ENCODE peak calls at places on chromosomes 6 and 20, in seven cellular contexts. C is Peyer's patch, O is uterus, L is IMR-90, U is A549, Q is H54, J is heart left ventricle. T is an unnamed sample.

GRCh38 chr6:37741757-37742400 is 44.2 kb upstream of the MDGA1 start:
- DNase-seq in C (peak; percentile 58), O (no peak), L (no peak), U (peak; percentile 22), Q (no peak), J (no peak), T (peak; percentile 11)

GRCh38 chr6:156720739-156721714 is 56.2 kb upstream of the ARID1B start:
- DNase-seq in C (peak; percentile 74), O (no peak), L (peak; percentile 31), U (peak; percentile 7), Q (no peak), J (peak; percentile 25), T (no peak)

GRCh38 chr20:37956099-37956498 is 53.2 kb downstream of the VSTM2L start:
- DNase-seq in C (no peak), O (no peak), L (peak; percentile 35), U (no peak), Q (no peak), J (no peak), T (no peak)

GRCh38 chr20:9555781-9556180 is 41.4 kb downstream of the LAMP5 start:
- DNase-seq in C (no peak), O (no peak), L (peak; percentile 31), U (peak; percentile 18), Q (no peak), J (no peak), T (no peak)

GRCh38 chr6:127342296-127342945 is 988 bp downstream of the ECHDC1 start:
- DNase-seq in C (no peak), O (no peak), L (peak; percentile 54), U (peak; percentile 3), Q (no peak), J (no peak), T (no peak)

GRCh38 chr6:27545271-27546046 is 72.6 kb upstream of the ZNF184 start:
- DNase-seq in C (no peak), O (no peak), L (peak; percentile 76), U (peak; percentile 93), Q (no peak), J (no peak), T (peak; percentile 81)

GRCh38 chr6:105257350-105257749 is 77.5 kb upstream of the POPDC3 start:
- DNase-seq in C (no peak), O (no peak), L (no peak), U (no peak), Q (no peak), J (no peak), T (no peak)

GRCh38 chr6:135647521-135647920 is 150.0 kb upstream of the AHI1 start:
- DNase-seq in C (no peak), O (no peak), L (no peak), U (no peak), Q (no peak), J (no peak), T (no peak)

GRCh38 chr6:156862711-156863110 is 85.5 kb downstream of the ARID1B start:
- DNase-seq in C (no peak), O (no peak), L (no peak), U (no peak), Q (no peak), J (no peak), T (no peak)

GRCh38 chr20:57188576-57189079 is 77.8 kb downstream of the BMP7 start:
- DNase-seq in C (no peak), O (no peak), L (no peak), U (no peak), Q (no peak), J (no peak), T (no peak)

GRCh38 chr6:33668914-33669313 is 42.6 kb downstream of the UQCC2 start:
- DNase-seq in C (peak; percentile 77), O (no peak), L (no peak), U (peak; percentile 78), Q (no peak), J (no peak), T (no peak)

GRCh38 chr20:53990768-53991472 is 79.5 kb downstream of the BCAS1 start:
- DNase-seq in C (no peak), O (no peak), L (no peak), U (no peak), Q (no peak), J (no peak), T (no peak)

GRCh38 chr6:26240157-26240980 is 124.6 kb upstream of the BTN3A2 start:
- DNase-seq in C (peak; percentile 69), O (peak; percentile 48), L (peak; percentile 93), U (no peak), Q (no peak), J (peak; percentile 69), T (peak; percentile 97)

GRCh38 chr20:58245181-58245891 is 16.9 kb upstream of the ANKRD60 start:
- DNase-seq in C (no peak), O (no peak), L (no peak), U (no peak), Q (no peak), J (no peak), T (no peak)

GRCh38 chr20:24785141-24785924 is 163.7 kb upstream of the CST7 start:
- DNase-seq in C (no peak), O (no peak), L (peak; percentile 35), U (peak; percentile 31), Q (peak; percentile 31), J (no peak), T (no peak)

GRCh38 chr6:169073311-169073710 is 180.3 kb downstream of the THBS2 start:
- DNase-seq in C (no peak), O (no peak), L (peak; percentile 95), U (no peak), Q (no peak), J (no peak), T (no peak)

GRCh38 chr6:107957165-107957908 is 671 bp downstream of the SEC63 start:
- DNase-seq in C (peak; percentile 59), O (peak; percentile 20), L (peak; percentile 77), U (peak; percentile 33), Q (no peak), J (peak; percentile 49), T (peak; percentile 73)

GRCh38 chr6:107956586-107957164 is 1.3 kb downstream of the SEC63 start:
- DNase-seq in C (no peak), O (no peak), L (peak; percentile 65), U (no peak), Q (no peak), J (no peak), T (peak; percentile 47)

GRCh38 chr6:107962723-107963122 is 4.7 kb upstream of the SEC63 start:
- DNase-seq in C (no peak), O (no peak), L (no peak), U (no peak), Q (no peak), J (no peak), T (no peak)

GRCh38 chr6:107957909-107958688 is at the start of gene SEC63:
- DNase-seq in C (peak; percentile 99), O (peak; percentile 98), L (peak; percentile 96), U (peak; percentile 95), Q (peak; percentile 82), J (peak; percentile 98), T (peak; percentile 97)
- TF ChIP-seq POLR2A in C (peak; percentile 93), O (peak; percentile 69), L (peak; percentile 91), U (peak; percentile 73), Q (peak; percentile 92), J (peak; percentile 69), T (peak; percentile 78)

DNA sequence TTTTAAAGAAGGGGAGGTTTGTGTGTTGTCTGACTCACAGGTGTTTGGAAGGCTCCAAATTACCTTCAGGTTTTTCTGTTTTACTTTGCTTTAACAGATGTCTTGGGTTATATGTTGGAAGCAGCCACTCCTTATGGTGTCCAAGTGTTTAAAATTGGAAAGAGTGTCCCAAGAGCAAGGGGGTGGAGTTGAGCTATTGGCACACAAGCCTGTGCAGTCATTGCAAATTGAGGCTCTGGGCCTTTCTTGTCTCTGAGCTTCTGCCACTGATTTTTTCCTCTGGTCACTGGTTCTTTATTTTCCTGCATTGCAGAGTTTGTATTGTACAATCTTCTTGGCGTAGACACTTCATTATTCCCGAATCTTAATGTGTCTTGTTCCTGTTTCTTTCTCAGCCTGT is 598.8 kb downstream of the RNF144B start:
- DNase-seq in C (no peak), O (no peak), L (no peak), U (no peak), Q (no peak), J (no peak), T (no peak)
- TF ChIP-seq POLR2A in C (no peak), O (no peak), L (no peak), U (no peak), Q (no peak), J (no peak), T (no peak)

DNA sequence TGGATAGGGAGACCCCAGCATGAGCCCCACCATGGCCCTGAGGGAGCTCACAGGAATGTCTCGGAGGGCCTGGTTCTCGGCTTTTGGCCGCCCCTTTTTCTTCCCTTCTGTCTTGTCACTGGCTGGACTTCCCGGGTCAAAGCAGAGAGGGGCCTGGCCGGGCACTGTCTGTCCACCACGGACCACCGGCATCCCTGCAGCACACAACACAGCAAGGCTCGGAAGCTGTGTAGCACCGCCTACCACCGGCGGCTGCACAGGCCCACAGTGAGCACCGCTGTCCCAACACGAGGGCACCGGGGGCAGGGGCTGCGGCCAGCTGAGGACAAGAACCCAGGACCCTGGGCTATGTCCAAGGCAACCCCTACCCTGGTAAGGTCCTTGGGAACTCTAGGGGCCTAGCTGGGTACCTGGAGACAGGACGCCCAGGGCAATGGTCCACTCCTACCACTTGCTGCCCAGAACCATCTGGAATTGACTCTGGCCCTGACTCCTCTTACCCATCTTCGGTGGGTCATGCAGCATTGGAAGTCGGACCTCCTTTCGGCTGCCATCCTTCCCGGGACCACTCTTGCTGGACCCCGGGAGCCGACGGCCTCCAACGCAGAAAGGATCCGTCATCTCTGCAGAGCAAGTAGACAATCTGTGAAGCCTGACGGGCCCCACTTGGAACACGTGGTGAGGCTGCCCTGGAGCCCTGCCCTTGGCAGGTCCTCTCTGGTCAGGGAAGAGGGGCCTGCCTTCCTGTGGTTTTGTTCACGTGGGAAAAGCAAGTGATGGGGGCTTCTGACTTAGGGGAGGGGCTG is 2.2 kb downstream of the ZNF512B start:
- DNase-seq in C (peak; percentile 45), O (peak; percentile 16), L (no peak), U (no peak), Q (no peak), J (peak; percentile 20), T (no peak)
- TF ChIP-seq POLR2A in C (no peak), O (no peak), L (no peak), U (no peak), Q (no peak), J (no peak), T (no peak)

GRCh38 chr6:93407186-93407585 is 12.2 kb downstream of the EPHA7 start:
- DNase-seq in C (no peak), O (no peak), L (no peak), U (no peak), Q (no peak), J (no peak), T (no peak)

GRCh38 chr6:93413190-93413589 is 6.2 kb downstream of the EPHA7 start:
- DNase-seq in C (no peak), O (no peak), L (no peak), U (no peak), Q (no peak), J (no peak), T (no peak)

GRCh38 chr6:93417421-93417996 is 1.9 kb downstream of the EPHA7 start:
- DNase-seq in C (no peak), O (no peak), L (no peak), U (peak; percentile 19), Q (no peak), J (no peak), T (no peak)

GRCh38 chr6:93416575-93417420 is 2.6 kb downstream of the EPHA7 start:
- DNase-seq in C (peak; percentile 50), O (peak; percentile 15), L (no peak), U (peak; percentile 37), Q (no peak), J (peak; percentile 25), T (no peak)

DNA sequence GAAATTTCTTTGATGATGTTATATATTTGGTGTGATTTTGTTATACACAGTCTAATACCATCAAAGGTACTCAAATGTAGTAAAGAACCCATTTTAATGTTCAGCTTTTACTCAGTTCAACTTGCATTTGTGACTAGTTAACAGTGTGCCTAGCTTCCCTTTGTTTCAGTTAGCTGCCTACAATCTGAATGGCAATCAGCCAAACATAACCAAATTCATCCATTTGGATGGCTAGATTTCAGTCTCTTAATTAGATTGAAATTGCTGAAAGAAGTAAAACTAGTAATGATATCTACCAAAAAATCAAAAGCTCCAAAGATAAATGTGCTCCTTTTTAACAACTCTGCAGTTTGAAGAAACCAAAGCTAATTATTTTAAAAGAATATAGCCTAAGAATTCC is 6.9 kb downstream of the EPHA7 start:
- DNase-seq in C (no peak), O (no peak), L (no peak), U (no peak), Q (no peak), J (no peak), T (no peak)
- TF ChIP-seq POLR2A in C (no peak), O (no peak), L (no peak), U (no peak), Q (no peak), J (no peak), T (no peak)

T was measured in erythroblast.